ENCODE peak calls at places on chromosomes 6 and 20, in six cellular contexts. N is activated CD4-positive, alpha-beta T cell treated with anti-CD3 and anti-CD28 coated beads for 36 hours; X is WERI-Rb-1; O is BE2C; Y is naive thymus-derived CD4-positive, alpha-beta T cell; B is hypothalamus. H is an unnamed sample.

GRCh38 chr6:111105578-111105977 is 18.3 kb downstream of the SLC16A10 start:
- DNase-seq in N (peak; percentile 71), X (peak; percentile 10), O (peak; percentile 79), Y (no peak), B (no peak), H (no peak)

GRCh38 chr6:159679091-159680077 is 13.7 kb downstream of the SOD2 start:
- DNase-seq in N (peak; percentile 67), X (no peak), O (no peak), Y (peak; percentile 44), B (no peak), H (no peak)

GRCh38 chr6:108559884-108560462 is 744 bp upstream of the FOXO3 start:
- DNase-seq in N (peak; percentile 44), X (peak; percentile 76), O (peak; percentile 79), Y (no peak), B (no peak), H (no peak)

GRCh38 chr6:34731393-34732060 is 25.8 kb upstream of the SNRPC start:
- DNase-seq in N (no peak), X (no peak), O (no peak), Y (no peak), B (no peak), H (no peak)

GRCh38 chr20:20439602-20440001 is 71.7 kb downstream of the INSM1 start:
- DNase-seq in N (no peak), X (no peak), O (no peak), Y (no peak), B (no peak), H (no peak)

GRCh38 chr6:37860226-37860839 is 40.8 kb downstream of the ZFAND3 start:
- DNase-seq in N (peak; percentile 24), X (peak; percentile 40), O (peak; percentile 61), Y (no peak), B (no peak), H (no peak)

GRCh38 chr6:68559052-68559451 is 76.0 kb upstream of the ADGRB3 start:
- DNase-seq in N (no peak), X (peak; percentile 14), O (peak; percentile 44), Y (no peak), B (no peak), H (no peak)

GRCh38 chr20:6623989-6624388 is 143.5 kb upstream of the BMP2 start:
- DNase-seq in N (no peak), X (no peak), O (no peak), Y (no peak), B (no peak), H (no peak)

GRCh38 chr20:53735536-53736050 is 142.0 kb upstream of the ZNF217 start:
- DNase-seq in N (no peak), X (peak; percentile 68), O (no peak), Y (no peak), B (no peak), H (peak; percentile 67)

GRCh38 chr6:34067814-34068213 is 78.1 kb downstream of the GRM4 start:
- DNase-seq in N (peak; percentile 29), X (peak; percentile 71), O (no peak), Y (no peak), B (no peak), H (no peak)

GRCh38 chr6:8499540-8499939 is 64.2 kb upstream of the SLC35B3 start:
- DNase-seq in N (no peak), X (no peak), O (no peak), Y (no peak), B (no peak), H (no peak)

GRCh38 chr6:16585805-16586204 is 175.5 kb downstream of the ATXN1 start:
- DNase-seq in N (no peak), X (no peak), O (no peak), Y (no peak), B (no peak), H (no peak)

H was measured in H54.